ENCODE peak calls at places on chromosomes 12 and 14, in four cellular contexts. Q is fibroblast of lung; O is colonic mucosa; V is effector CD4-positive, alpha-beta T cell. K is an unnamed sample.

GRCh38 chr14:77007975-77008421 is 20.5 kb downstream of the IRF2BPL start:
- DNase-seq in Q (no peak), O (peak; percentile 89), V (no peak), K (peak; percentile 70)

GRCh38 chr12:46926536-46926935 is 100.7 kb upstream of the SLC38A4 start:
- DNase-seq in Q (no peak), O (no peak), V (no peak), K (no peak)

GRCh38 chr12:52528641-52529143 is 8.5 kb upstream of the KRT5 start:
- DNase-seq in Q (no peak), O (no peak), V (no peak), K (no peak)

GRCh38 chr12:71469235-71469873 is 29.8 kb downstream of the LGR5 start:
- DNase-seq in Q (peak; percentile 92), O (no peak), V (no peak), K (peak; percentile 81)

GRCh38 chr12:113472191-113473190 is 820 bp upstream of the LHX5 start:
- DNase-seq in Q (no peak), O (no peak), V (no peak), K (no peak)

GRCh38 chr14:81594012-81594411 is 60.4 kb upstream of the SEL1L start:
- DNase-seq in Q (no peak), O (no peak), V (no peak), K (peak; percentile 44)

GRCh38 chr12:25972783-25973182 is 14.3 kb downstream of the RASSF8 start:
- DNase-seq in Q (peak; percentile 84), O (no peak), V (no peak), K (no peak)

GRCh38 chr12:103832048-103832798 is 8.8 kb downstream of the NT5DC3 start:
- DNase-seq in Q (no peak), O (no peak), V (no peak), K (no peak)

GRCh38 chr12:32502693-32503510 is 103.5 kb downstream of the FGD4 start:
- DNase-seq in Q (peak; percentile 21), O (no peak), V (no peak), K (peak; percentile 25)

GRCh38 chr12:132162508-132163031 is 18.3 kb downstream of the NOC4L start:
- DNase-seq in Q (peak; percentile 85), O (no peak), V (peak; percentile 5), K (no peak)

GRCh38 chr12:87801860-87802720 is 227.1 kb downstream of the C12orf50 start:
- DNase-seq in Q (peak; percentile 57), O (no peak), V (no peak), K (no peak)

GRCh38 chr14:81436296-81437138 is 36.4 kb upstream of the STON2 start:
- DNase-seq in Q (peak; percentile 59), O (peak; percentile 77), V (no peak), K (peak; percentile 93)

GRCh38 chr12:104280703-104281458 is 22.7 kb upstream of the EID3 start:
- DNase-seq in Q (peak; percentile 99), O (no peak), V (no peak), K (peak; percentile 33)

GRCh38 chr14:92938235-92938875 is 15.4 kb downstream of the CHGA start:
- DNase-seq in Q (no peak), O (no peak), V (no peak), K (no peak)

GRCh38 chr12:1916396-1917171 is 1.9 kb downstream of the CACNA2D4 start:
- DNase-seq in Q (no peak), O (peak; percentile 21), V (no peak), K (peak; percentile 46)

GRCh38 chr12:97313471-97314190 is 149.0 kb upstream of the RMST start:
- DNase-seq in Q (peak; percentile 40), O (no peak), V (no peak), K (peak; percentile 16)

GRCh38 chr14:51302319-51303030 is 62.4 kb downstream of the TMX1 start:
- DNase-seq in Q (peak; percentile 41), O (no peak), V (no peak), K (no peak)

K was measured in hepatocyte.